ENCODE peak calls at places on chromosomes 12 and 14, in nine cellular contexts. K is body of pancreas; F is GM23248; D is CD8-positive, alpha-beta T cell; W is brain microvascular endothelial cell; S is neuronal stem cell; U is CD8-positive, alpha-beta memory T cell; P is thoracic aorta; J is SK-N-SH. L is an unnamed sample. For H3K27me3, the result is how much of the 10 kb centered on the place peaks cover.

GRCh38 chr14:97410667-97411286 is 613.6 kb downstream of the VRK1 start:
- DNase-seq in D (no peak), S (no peak), J (no peak), K (no peak), U (no peak), F (no peak), W (no peak), P (no peak), L (no peak)

GRCh38 chr12:15364221-15365170 is 42.2 kb downstream of the PTPRO start:
- DNase-seq in U (no peak), D (no peak), K (no peak), F (peak), J (no peak), W (no peak), P (no peak), S (no peak), L (no peak)

GRCh38 chr12:76927170-76927784 is 48.5 kb upstream of the CSRP2 start:
- DNase-seq in W (peak), K (no peak), S (peak), F (peak), P (no peak), J (peak), U (no peak), D (no peak), L (peak)

GRCh38 chr14:69547701-69548348 is 26.8 kb downstream of the CCDC177 start:
- DNase-seq in S (peak), P (no peak), D (no peak), F (peak), J (peak), W (peak), U (no peak), K (no peak), L (no peak)

GRCh38 chr12:27385756-27386155 is 53.1 kb downstream of the BMAL2 start:
- DNase-seq in U (no peak), F (no peak), W (no peak), P (no peak), S (no peak), J (no peak), D (no peak), K (no peak), L (no peak)

GRCh38 chr12:22625671-22626251 is 790 bp downstream of the ETNK1 start:
- DNase-seq in D (peak), K (peak), S (peak), J (peak), P (no peak), W (peak), U (peak), F (peak), L (no peak)

GRCh38 chr14:88993946-88994345 is 169.5 kb downstream of the TTC8 start:
- DNase-seq in F (peak), J (no peak), W (peak), S (no peak), P (no peak), D (no peak), U (no peak), K (no peak), L (no peak)

GRCh38 chr12:124359671-124360581 is 65.0 kb downstream of the RFLNA start:
- DNase-seq in U (no peak), D (no peak), W (no peak), P (peak), K (peak), J (peak), F (no peak), S (no peak), L (no peak)

GRCh38 chr12:122080149-122081107 is 1.9 kb downstream of the MLXIP start:
- DNase-seq in U (peak), P (peak), D (no peak), F (peak), S (no peak), W (peak), J (peak), K (peak), L (no peak)

GRCh38 chr12:54000774-54001114 is 783 bp downstream of the HOXC9 start:
- DNase-seq in K (no peak), U (no peak), W (no peak), F (no peak), S (no peak), D (no peak), P (no peak), J (no peak), L (no peak)

GRCh38 chr12:53998900-53999236 is 1.1 kb upstream of the HOXC9 start:
- DNase-seq in K (no peak), P (no peak), S (no peak), D (no peak), F (no peak), U (no peak), W (no peak), J (no peak), L (no peak)

GRCh38 chr12:53998174-53998899 is 1.6 kb upstream of the HOXC9 start:
- DNase-seq in F (no peak), D (no peak), K (no peak), P (no peak), W (no peak), U (no peak), S (no peak), J (no peak), L (no peak)

GRCh38 chr12:54000105-54000773 is at the start of gene HOXC9:
- DNase-seq in K (no peak), F (peak), P (no peak), W (no peak), J (peak), D (no peak), U (no peak), S (no peak), L (no peak)

DNA sequence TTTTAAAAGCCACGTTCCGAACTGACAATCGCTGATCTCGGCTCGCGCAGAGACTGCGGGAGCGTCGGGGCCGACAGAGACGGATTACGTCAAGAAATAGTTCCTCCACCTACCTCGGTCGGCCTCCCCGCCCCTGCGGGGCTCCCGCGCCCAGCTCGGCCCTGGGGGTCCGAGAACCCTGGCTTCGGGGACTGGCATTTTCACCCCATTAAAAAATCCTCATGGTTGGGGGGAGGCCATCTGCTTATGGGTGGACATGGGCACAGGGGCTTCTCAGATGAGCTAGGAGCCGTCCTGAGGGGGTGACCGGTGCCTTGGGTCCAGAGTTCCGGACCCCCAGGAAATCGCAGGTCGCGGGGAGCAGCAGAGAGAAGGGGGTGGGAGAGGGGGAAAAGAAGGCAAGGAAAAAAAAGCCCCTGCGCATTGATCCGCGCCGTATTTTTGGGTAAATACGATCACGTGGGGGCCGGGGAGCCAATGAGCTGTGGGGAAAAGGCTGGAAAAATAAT is 311 bp upstream of the HOXC9 start:
- DNase-seq in K (no peak), J (peak), F (peak), U (no peak), W (no peak), P (no peak), S (no peak), D (no peak), L (no peak)
- H3K27me3 ChIP-seq in K (under half), J (under half), F (under half), U (half or more), W (half or more), P (under half), S (half or more), D (half or more), L (half or more)

GRCh38 chr12:45049912-45050318 is 984 bp downstream of the DBX2 start:
- DNase-seq in S (peak), W (no peak), D (no peak), P (no peak), K (no peak), F (peak), U (no peak), J (no peak), L (no peak)
- H3K27me3 ChIP-seq in S (under half), W (under half), D (under half), P (under half), K (under half), F (half or more), U (under half), J (under half), L (under half)

GRCh38 chr12:109670647-109671046 is 43.0 kb upstream of the FAM222A start:
- DNase-seq in K (no peak), D (no peak), P (no peak), F (no peak), U (no peak), W (no peak), J (peak), S (no peak), L (no peak)
- H3K27me3 ChIP-seq in K (under half), D (under half), P (under half), F (under half), U (under half), W (under half), J (under half), S (under half), L (under half)

GRCh38 chr12:72273851-72274284 is 1.7 kb downstream of the TRHDE start:
- DNase-seq in U (no peak), S (no peak), F (no peak), P (no peak), W (no peak), K (peak), J (no peak), D (no peak), L (no peak)
- H3K27me3 ChIP-seq in U (under half), S (under half), F (under half), P (under half), W (under half), K (under half), J (under half), D (under half), L (under half)

L was measured in iPS DF 6.9.